ENCODE peak calls at places on chromosomes 3 and 15, in nine cellular contexts. One of them, this sample, is unnamed.
A peak's percentile ranks its signal among the peaks of the same experiment; 100 is the strongest.

GRCh38 chr3:13210221-13210975 is 137.2 kb upstream of the IQSEC1 start:
- DNase-seq in MM.1S: no peak
- DNase-seq in DND-41: no peak
- DNase-seq in heart right ventricle: no peak
- DNase-seq in GM23338: no peak
- DNase-seq in aorta: no peak
- DNase-seq in endodermal cell: no peak
- DNase-seq in epithelial cell of esophagus: no peak
- DNase-seq in HFF-Myc: no peak
- DNase-seq in this sample: peak; percentile 50

GRCh38 chr3:149339931-149340309 is 6.5 kb upstream of the TM4SF18 start:
- DNase-seq in epithelial cell of esophagus: peak; percentile 91
- DNase-seq in heart right ventricle: peak; percentile 89
- DNase-seq in endodermal cell: peak; percentile 90
- DNase-seq in GM23338: peak; percentile 66
- DNase-seq in MM.1S: no peak
- DNase-seq in aorta: peak; percentile 94
- DNase-seq in DND-41: no peak
- DNase-seq in HFF-Myc: peak; percentile 98
- DNase-seq in this sample: peak; percentile 14

GRCh38 chr3:30611613-30612421 is 5.4 kb downstream of the TGFBR2 start:
- DNase-seq in MM.1S: no peak
- DNase-seq in aorta: no peak
- DNase-seq in DND-41: peak; percentile 35
- DNase-seq in endodermal cell: no peak
- DNase-seq in GM23338: no peak
- DNase-seq in HFF-Myc: no peak
- DNase-seq in epithelial cell of esophagus: peak; percentile 86
- DNase-seq in heart right ventricle: no peak
- DNase-seq in this sample: no peak

GRCh38 chr15:101295607-101296225 is 668 bp upstream of the SNRPA1 start:
- DNase-seq in heart right ventricle: no peak
- DNase-seq in GM23338: no peak
- DNase-seq in endodermal cell: no peak
- DNase-seq in epithelial cell of esophagus: no peak
- DNase-seq in DND-41: no peak
- DNase-seq in MM.1S: no peak
- DNase-seq in HFF-Myc: no peak
- DNase-seq in aorta: no peak
- DNase-seq in this sample: peak; percentile 85

GRCh38 chr15:57319919-57320542 is 56.3 kb upstream of the CGNL1 start:
- DNase-seq in endodermal cell: no peak
- DNase-seq in GM23338: no peak
- DNase-seq in epithelial cell of esophagus: no peak
- DNase-seq in heart right ventricle: no peak
- DNase-seq in MM.1S: no peak
- DNase-seq in aorta: no peak
- DNase-seq in DND-41: no peak
- DNase-seq in HFF-Myc: no peak
- DNase-seq in this sample: no peak

GRCh38 chr15:93523490-93523889 is 434.5 kb upstream of the RGMA start:
- DNase-seq in MM.1S: no peak
- DNase-seq in HFF-Myc: no peak
- DNase-seq in aorta: no peak
- DNase-seq in DND-41: no peak
- DNase-seq in GM23338: no peak
- DNase-seq in epithelial cell of esophagus: no peak
- DNase-seq in endodermal cell: no peak
- DNase-seq in heart right ventricle: no peak
- DNase-seq in this sample: no peak

GRCh38 chr3:65638301-65638700 is 400.4 kb downstream of the MAGI1 start:
- DNase-seq in HFF-Myc: no peak
- DNase-seq in DND-41: no peak
- DNase-seq in epithelial cell of esophagus: no peak
- DNase-seq in GM23338: no peak
- DNase-seq in heart right ventricle: no peak
- DNase-seq in endodermal cell: no peak
- DNase-seq in MM.1S: no peak
- DNase-seq in aorta: no peak
- DNase-seq in this sample: no peak

GRCh38 chr15:38695249-38696119 is 130.9 kb upstream of the RASGRP1 start:
- DNase-seq in GM23338: no peak
- DNase-seq in aorta: no peak
- DNase-seq in endodermal cell: no peak
- DNase-seq in MM.1S: no peak
- DNase-seq in HFF-Myc: no peak
- DNase-seq in epithelial cell of esophagus: no peak
- DNase-seq in DND-41: no peak
- DNase-seq in heart right ventricle: no peak
- DNase-seq in this sample: no peak

DNA sequence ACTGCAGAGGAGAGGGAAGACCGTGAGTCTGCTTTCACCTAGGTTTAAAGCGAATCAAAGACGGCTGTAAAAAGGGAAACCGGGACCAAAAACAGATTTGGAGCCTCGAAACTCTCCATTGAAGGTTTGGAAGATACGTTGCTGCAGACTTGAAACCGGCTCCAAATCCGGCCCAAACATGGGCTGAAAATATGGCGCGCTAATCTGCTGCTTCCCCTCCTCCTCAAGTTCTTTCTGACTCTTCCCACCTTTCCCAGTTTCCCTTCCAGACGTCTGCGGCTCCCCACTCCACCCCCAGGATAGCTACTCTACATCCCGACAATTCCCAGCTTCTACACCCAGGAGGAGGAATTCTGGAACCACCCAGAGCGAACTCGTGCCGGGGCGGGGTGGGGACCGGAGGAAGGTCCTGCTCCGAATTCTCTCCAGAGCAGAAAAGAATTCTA is 8.7 kb downstream of the EOMES start:
- DNase-seq in epithelial cell of esophagus: no peak
- DNase-seq in aorta: no peak
- DNase-seq in endodermal cell: peak; percentile 91
- DNase-seq in GM23338: peak; percentile 67
- DNase-seq in HFF-Myc: no peak
- DNase-seq in heart right ventricle: no peak
- DNase-seq in DND-41: no peak
- DNase-seq in MM.1S: no peak
- DNase-seq in this sample: peak; percentile 67
- H3K4me3 ChIP-seq in epithelial cell of esophagus: peak overlapping the region; percentile 57
- H3K4me3 ChIP-seq in aorta: peak overlapping the region; percentile 44
- H3K4me3 ChIP-seq in endodermal cell: peak overlapping the region; percentile 83
- H3K4me3 ChIP-seq in GM23338: peak overlapping the region; percentile 68
- H3K4me3 ChIP-seq in HFF-Myc: peak overlapping the region; percentile 44
- H3K4me3 ChIP-seq in heart right ventricle: peak overlapping the region; percentile 66
- H3K4me3 ChIP-seq in DND-41: no peak overlapping the region
- H3K4me3 ChIP-seq in MM.1S: peak overlapping the region; percentile 73
- H3K4me3 ChIP-seq in this sample: peak overlapping the region; percentile 41

DNA sequence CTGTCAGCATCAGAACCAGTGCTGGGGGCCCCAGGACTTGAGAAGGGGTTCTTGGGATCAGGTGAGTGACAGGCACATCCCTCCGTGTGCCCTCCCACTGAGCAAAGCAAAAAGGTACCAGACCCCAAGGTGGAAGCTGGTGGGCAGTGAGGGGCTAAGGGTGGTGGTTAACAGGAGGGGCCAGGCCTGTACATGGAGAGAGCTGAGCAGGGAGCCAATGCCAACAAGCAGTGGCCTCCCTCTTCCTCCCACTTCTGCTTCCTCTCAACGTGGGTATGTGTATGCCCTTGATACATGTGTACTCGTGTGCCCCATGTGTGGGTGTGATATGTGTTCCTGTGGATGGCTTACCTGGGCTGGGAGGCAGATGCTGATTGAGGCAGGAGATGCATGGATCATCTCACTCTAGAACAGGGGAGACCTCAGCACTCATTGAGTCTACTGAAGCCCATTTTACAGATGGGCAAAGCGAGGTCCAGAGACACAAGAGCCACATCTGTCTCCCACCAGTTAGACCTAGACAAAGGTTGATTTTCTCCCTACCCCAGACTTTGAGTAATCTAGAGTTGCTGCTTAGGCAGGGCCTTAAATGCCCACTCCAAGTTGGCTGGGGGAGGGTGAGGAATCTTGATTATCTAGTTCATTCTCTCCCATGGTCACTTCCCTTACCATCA is 945 bp downstream of the VIPR1 start:
- DNase-seq in aorta: no peak
- DNase-seq in heart right ventricle: peak; percentile 1
- DNase-seq in DND-41: no peak
- DNase-seq in endodermal cell: peak; percentile 35
- DNase-seq in MM.1S: no peak
- DNase-seq in HFF-Myc: no peak
- DNase-seq in GM23338: no peak
- DNase-seq in epithelial cell of esophagus: no peak
- DNase-seq in this sample: no peak
- H3K4me3 ChIP-seq in aorta: no peak overlapping the region
- H3K4me3 ChIP-seq in heart right ventricle: peak overlapping the region; percentile 59
- H3K4me3 ChIP-seq in DND-41: no peak overlapping the region
- H3K4me3 ChIP-seq in endodermal cell: peak overlapping the region; percentile 84
- H3K4me3 ChIP-seq in MM.1S: peak overlapping the region; percentile 68
- H3K4me3 ChIP-seq in HFF-Myc: no peak overlapping the region
- H3K4me3 ChIP-seq in GM23338: peak overlapping the region; percentile 96
- H3K4me3 ChIP-seq in epithelial cell of esophagus: peak overlapping the region; percentile 48
- H3K4me3 ChIP-seq in this sample: peak overlapping the region; percentile 49

GRCh38 chr3:15347737-15348110 is 15.3 kb upstream of the SH3BP5 start:
- DNase-seq in epithelial cell of esophagus: no peak
- DNase-seq in heart right ventricle: no peak
- DNase-seq in aorta: no peak
- DNase-seq in HFF-Myc: no peak
- DNase-seq in GM23338: no peak
- DNase-seq in MM.1S: no peak
- DNase-seq in DND-41: no peak
- DNase-seq in endodermal cell: no peak
- DNase-seq in this sample: no peak

GRCh38 chr3:15346516-15346915 is 14.1 kb upstream of the SH3BP5 start:
- DNase-seq in endodermal cell: no peak
- DNase-seq in MM.1S: no peak
- DNase-seq in HFF-Myc: no peak
- DNase-seq in GM23338: no peak
- DNase-seq in DND-41: no peak
- DNase-seq in epithelial cell of esophagus: no peak
- DNase-seq in heart right ventricle: no peak
- DNase-seq in aorta: no peak
- DNase-seq in this sample: no peak

GRCh38 chr3:15347104-15347736 is 14.8 kb upstream of the SH3BP5 start:
- DNase-seq in MM.1S: peak; percentile 66
- DNase-seq in heart right ventricle: no peak
- DNase-seq in aorta: no peak
- DNase-seq in endodermal cell: no peak
- DNase-seq in DND-41: peak; percentile 32
- DNase-seq in HFF-Myc: no peak
- DNase-seq in epithelial cell of esophagus: no peak
- DNase-seq in GM23338: no peak
- DNase-seq in this sample: no peak

GRCh38 chr3:15345051-15345607 is 12.7 kb upstream of the SH3BP5 start:
- DNase-seq in heart right ventricle: no peak
- DNase-seq in HFF-Myc: no peak
- DNase-seq in MM.1S: no peak
- DNase-seq in DND-41: no peak
- DNase-seq in epithelial cell of esophagus: no peak
- DNase-seq in endodermal cell: no peak
- DNase-seq in aorta: no peak
- DNase-seq in GM23338: no peak
- DNase-seq in this sample: no peak

DNA sequence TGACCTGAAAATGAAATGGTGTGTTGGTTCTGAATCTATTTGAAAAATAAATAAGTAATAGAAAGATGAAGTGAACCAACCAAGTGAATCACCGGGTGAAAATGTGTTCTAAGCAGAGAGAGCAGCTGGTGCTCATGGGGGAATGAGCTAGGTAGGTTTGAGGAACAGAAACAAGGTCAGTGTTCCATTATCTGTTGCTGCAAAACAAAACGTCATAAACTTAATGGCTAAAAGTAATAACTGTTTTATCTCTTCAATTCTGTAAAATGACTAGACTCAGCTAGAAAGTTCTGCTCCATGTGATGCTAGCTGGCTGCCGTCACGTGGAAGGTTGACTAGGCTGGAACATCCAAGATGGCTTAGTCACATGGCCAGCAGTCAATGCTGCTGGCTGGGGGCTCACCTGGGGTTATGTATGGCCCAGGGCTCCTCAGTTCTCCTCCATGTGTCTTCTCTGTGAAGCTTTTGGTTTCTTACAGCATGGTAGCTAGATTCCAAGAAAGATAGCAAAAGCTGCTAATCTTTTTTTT is 13.3 kb upstream of the SH3BP5 start:
- DNase-seq in aorta: no peak
- DNase-seq in MM.1S: no peak
- DNase-seq in epithelial cell of esophagus: no peak
- DNase-seq in DND-41: peak; percentile 63
- DNase-seq in HFF-Myc: no peak
- DNase-seq in endodermal cell: no peak
- DNase-seq in GM23338: no peak
- DNase-seq in heart right ventricle: no peak
- DNase-seq in this sample: no peak
- H3K4me3 ChIP-seq in aorta: no peak overlapping the region
- H3K4me3 ChIP-seq in MM.1S: no peak overlapping the region
- H3K4me3 ChIP-seq in epithelial cell of esophagus: no peak overlapping the region
- H3K4me3 ChIP-seq in DND-41: no peak overlapping the region
- H3K4me3 ChIP-seq in HFF-Myc: no peak overlapping the region
- H3K4me3 ChIP-seq in endodermal cell: no peak overlapping the region
- H3K4me3 ChIP-seq in GM23338: no peak overlapping the region
- H3K4me3 ChIP-seq in heart right ventricle: no peak overlapping the region
- H3K4me3 ChIP-seq in this sample: no peak overlapping the region

GRCh38 chr3:177191108-177191779 is 6.0 kb downstream of the TBL1XR1 start:
- DNase-seq in DND-41: no peak
- DNase-seq in GM23338: no peak
- DNase-seq in MM.1S: no peak
- DNase-seq in heart right ventricle: no peak
- DNase-seq in endodermal cell: no peak
- DNase-seq in aorta: no peak
- DNase-seq in HFF-Myc: no peak
- DNase-seq in epithelial cell of esophagus: no peak
- DNase-seq in this sample: no peak

GRCh38 chr3:177195941-177196472 is 1.3 kb downstream of the TBL1XR1 start:
- DNase-seq in heart right ventricle: peak; percentile 11
- DNase-seq in epithelial cell of esophagus: no peak
- DNase-seq in aorta: no peak
- DNase-seq in endodermal cell: no peak
- DNase-seq in MM.1S: peak; percentile 60
- DNase-seq in GM23338: no peak
- DNase-seq in DND-41: no peak
- DNase-seq in HFF-Myc: no peak
- DNase-seq in this sample: no peak

GRCh38 chr3:177195242-177195940 is 1.9 kb downstream of the TBL1XR1 start:
- DNase-seq in epithelial cell of esophagus: peak; percentile 46
- DNase-seq in GM23338: peak; percentile 79
- DNase-seq in DND-41: peak; percentile 46
- DNase-seq in endodermal cell: peak; percentile 62
- DNase-seq in heart right ventricle: peak; percentile 50
- DNase-seq in MM.1S: peak; percentile 45
- DNase-seq in HFF-Myc: no peak
- DNase-seq in aorta: no peak
- DNase-seq in this sample: peak; percentile 53

GRCh38 chr3:177194319-177194718 is 3.0 kb downstream of the TBL1XR1 start:
- DNase-seq in HFF-Myc: no peak
- DNase-seq in epithelial cell of esophagus: no peak
- DNase-seq in MM.1S: no peak
- DNase-seq in aorta: no peak
- DNase-seq in DND-41: no peak
- DNase-seq in heart right ventricle: no peak
- DNase-seq in GM23338: no peak
- DNase-seq in endodermal cell: no peak
- DNase-seq in this sample: no peak

DNA sequence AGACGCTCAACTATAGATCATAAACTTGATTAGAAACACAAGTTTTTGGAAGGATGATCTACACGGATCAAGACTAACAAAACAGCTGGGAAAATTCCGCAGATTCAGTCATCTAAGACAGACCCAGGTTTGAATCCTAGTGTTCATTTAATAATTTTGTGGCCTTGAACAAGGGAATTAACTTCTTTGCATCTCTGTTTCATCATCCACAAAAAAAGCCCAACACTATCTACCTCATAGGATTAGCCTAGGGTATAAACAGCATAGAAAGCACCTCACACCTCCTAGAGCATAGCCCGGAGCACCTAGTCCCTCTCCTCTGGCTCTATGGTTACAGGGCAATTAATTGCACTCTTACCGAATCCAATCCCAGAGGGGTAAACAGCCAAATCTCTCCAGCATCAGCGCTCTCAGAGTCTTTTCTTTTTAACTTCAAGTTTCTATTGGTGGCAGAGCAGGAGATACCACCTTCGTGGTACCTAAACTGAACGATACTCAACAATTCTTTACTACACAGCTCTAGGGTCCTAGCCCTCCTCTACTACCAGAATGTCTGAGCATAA is 3.5 kb downstream of the TBL1XR1 start:
- DNase-seq in MM.1S: no peak
- DNase-seq in DND-41: no peak
- DNase-seq in epithelial cell of esophagus: no peak
- DNase-seq in heart right ventricle: no peak
- DNase-seq in GM23338: no peak
- DNase-seq in endodermal cell: no peak
- DNase-seq in HFF-Myc: no peak
- DNase-seq in aorta: no peak
- DNase-seq in this sample: no peak
- H3K4me3 ChIP-seq in MM.1S: peak overlapping the region; percentile 84
- H3K4me3 ChIP-seq in DND-41: no peak overlapping the region
- H3K4me3 ChIP-seq in epithelial cell of esophagus: peak overlapping the region; percentile 96
- H3K4me3 ChIP-seq in heart right ventricle: no peak overlapping the region
- H3K4me3 ChIP-seq in GM23338: peak overlapping the region; percentile 91
- H3K4me3 ChIP-seq in endodermal cell: peak overlapping the region; percentile 100
- H3K4me3 ChIP-seq in HFF-Myc: peak overlapping the region; percentile 97
- H3K4me3 ChIP-seq in aorta: peak overlapping the region; percentile 49
- H3K4me3 ChIP-seq in this sample: no peak overlapping the region